ENCODE peak calls at places on chromosomes 6 and 20, in five cellular contexts. S is AG08395; G is sigmoid colon; X is activated CD4-positive, alpha-beta memory T cell treated with anti-CD3 and anti-CD28 coated beads, Interleukin-2, amount 10 ng/mL, durations not matched to agents 7 days and 5 days; L is HepG2. N is an unnamed sample.

GRCh38 chr20:49986049-49986448 is 3.3 kb downstream of the SNAI1 start:
- DNase-seq in L (no peak), S (no peak), G (no peak), X (no peak), N (no peak)

GRCh38 chr6:31070711-31071197 is 41.6 kb downstream of the C6orf15 start:
- DNase-seq in L (peak), S (peak), G (no peak), X (no peak), N (peak)

GRCh38 chr6:114064862-114065261 is 93.9 kb upstream of the HDAC2 start:
- DNase-seq in X (no peak), L (no peak), G (no peak), S (no peak), N (no peak)

GRCh38 chr6:53464942-53465460 is 79.9 kb downstream of the GCLC start:
- DNase-seq in G (peak), L (no peak), X (no peak), S (peak), N (no peak)

GRCh38 chr6:33410050-33410710 is 634 bp upstream of the PHF1 start:
- DNase-seq in L (peak), G (peak), X (peak), S (peak), N (peak)

GRCh38 chr6:41757931-41758640 is 10.9 kb upstream of the PGC start:
- DNase-seq in G (no peak), X (no peak), L (no peak), S (no peak), N (no peak)

GRCh38 chr6:106750146-106750900 is 120.9 kb downstream of the QRSL1 start:
- DNase-seq in L (no peak), X (no peak), S (no peak), G (no peak), N (no peak)

GRCh38 chr6:128246472-128246871 is 273.9 kb downstream of the PTPRK start:
- DNase-seq in G (no peak), L (no peak), S (no peak), X (no peak), N (no peak)

GRCh38 chr6:122564230-122564629 is 46.0 kb upstream of the PKIB start:
- DNase-seq in S (no peak), X (no peak), L (no peak), G (no peak), N (no peak)

GRCh38 chr20:11452326-11452725 is 465.4 kb upstream of the BTBD3 start:
- DNase-seq in S (peak), X (no peak), L (no peak), G (no peak), N (no peak)

GRCh38 chr6:47437592-47437991 is 40.0 kb upstream of the CD2AP start:
- DNase-seq in L (no peak), S (no peak), G (no peak), X (no peak), N (no peak)

GRCh38 chr6:132130530-132131298 is 179.5 kb upstream of the CCN2 start:
- DNase-seq in L (no peak), G (peak), S (peak), X (no peak), N (no peak)

GRCh38 chr6:2658788-2659187 is 91.9 kb downstream of the MYLK4 start:
- DNase-seq in L (peak), X (no peak), S (no peak), G (no peak), N (no peak)

GRCh38 chr6:21256197-21256596 is 337.4 kb upstream of the SOX4 start:
- DNase-seq in G (no peak), X (no peak), S (no peak), L (no peak), N (no peak)

GRCh38 chr6:43939281-43940070 is 169.5 kb downstream of the VEGFA start:
- DNase-seq in S (no peak), X (no peak), L (no peak), G (peak), N (no peak)

GRCh38 chr6:131029661-131030297 is 33.3 kb downstream of the EPB41L2 start:
- DNase-seq in X (no peak), G (no peak), L (no peak), S (peak), N (no peak)

GRCh38 chr6:32796848-32797776 is 19.7 kb downstream of the HLA-DOB start:
- DNase-seq in G (peak), X (peak), S (peak), L (peak), N (peak)

GRCh38 chr6:45743028-45743615 is 272.5 kb downstream of the CLIC5 start:
- DNase-seq in S (no peak), L (peak), G (no peak), X (no peak), N (no peak)

GRCh38 chr6:32689531-32690505 is 23.4 kb upstream of the HLA-DQB1 start:
- DNase-seq in X (no peak), L (no peak), G (no peak), S (no peak), N (no peak)

GRCh38 chr6:77462359-77463307 is 658 bp downstream of the HTR1B start:
- DNase-seq in L (no peak), S (no peak), X (no peak), G (peak), N (no peak)

GRCh38 chr6:29800254-29800653 is 27.4 kb upstream of the HLA-G start:
- DNase-seq in L (no peak), X (no peak), S (no peak), G (no peak), N (no peak)

GRCh38 chr20:45449528-45449927 is 20.0 kb upstream of the WFDC2 start:
- DNase-seq in G (peak), S (no peak), X (no peak), L (no peak), N (no peak)